ENCODE peak calls at places on chromosomes 3 and 15, in eight cellular contexts. One of them, this sample, is unnamed.

GRCh38 chr15:65981837-65982696 is 112.8 kb downstream of the RAB11A start:
- DNase-seq in mucosa of descending colon: peak
- DNase-seq in DMS153: peak
- DNase-seq in activated T-cell treated with anti-CD3 and anti-CD28 coated beads for 1 hour: peak
- DNase-seq in substantia nigra: no peak
- DNase-seq in progenitor cell of endocrine pancreas: peak
- DNase-seq in C1 segment of cervical spinal cord: no peak
- DNase-seq in T-helper 2 cell: peak
- DNase-seq in this sample: no peak

GRCh38 chr15:28956491-28956890 is 70.7 kb downstream of the APBA2 start:
- DNase-seq in substantia nigra: no peak
- DNase-seq in mucosa of descending colon: no peak
- DNase-seq in C1 segment of cervical spinal cord: no peak
- DNase-seq in progenitor cell of endocrine pancreas: no peak
- DNase-seq in DMS153: no peak
- DNase-seq in activated T-cell treated with anti-CD3 and anti-CD28 coated beads for 1 hour: no peak
- DNase-seq in T-helper 2 cell: no peak
- DNase-seq in this sample: no peak

GRCh38 chr3:173938159-173938558 is 540.6 kb downstream of the NLGN1 start:
- DNase-seq in substantia nigra: no peak
- DNase-seq in DMS153: peak
- DNase-seq in C1 segment of cervical spinal cord: no peak
- DNase-seq in activated T-cell treated with anti-CD3 and anti-CD28 coated beads for 1 hour: no peak
- DNase-seq in mucosa of descending colon: no peak
- DNase-seq in progenitor cell of endocrine pancreas: no peak
- DNase-seq in T-helper 2 cell: no peak
- DNase-seq in this sample: no peak

GRCh38 chr3:111906667-111907066 is 47.6 kb downstream of the PHLDB2 start:
- DNase-seq in DMS153: no peak
- DNase-seq in progenitor cell of endocrine pancreas: no peak
- DNase-seq in activated T-cell treated with anti-CD3 and anti-CD28 coated beads for 1 hour: no peak
- DNase-seq in mucosa of descending colon: no peak
- DNase-seq in substantia nigra: no peak
- DNase-seq in C1 segment of cervical spinal cord: no peak
- DNase-seq in T-helper 2 cell: no peak
- DNase-seq in this sample: no peak

GRCh38 chr15:38229700-38230099 is 22.9 kb upstream of the SPRED1 start:
- DNase-seq in progenitor cell of endocrine pancreas: no peak
- DNase-seq in C1 segment of cervical spinal cord: no peak
- DNase-seq in mucosa of descending colon: no peak
- DNase-seq in DMS153: no peak
- DNase-seq in substantia nigra: no peak
- DNase-seq in T-helper 2 cell: no peak
- DNase-seq in activated T-cell treated with anti-CD3 and anti-CD28 coated beads for 1 hour: no peak
- DNase-seq in this sample: no peak

GRCh38 chr15:68488966-68489365 is 57.0 kb upstream of the ITGA11 start:
- DNase-seq in T-helper 2 cell: no peak
- DNase-seq in DMS153: no peak
- DNase-seq in progenitor cell of endocrine pancreas: no peak
- DNase-seq in substantia nigra: no peak
- DNase-seq in activated T-cell treated with anti-CD3 and anti-CD28 coated beads for 1 hour: no peak
- DNase-seq in C1 segment of cervical spinal cord: no peak
- DNase-seq in mucosa of descending colon: no peak
- DNase-seq in this sample: no peak

GRCh38 chr3:40615110-40615915 is 90.6 kb downstream of the ZNF621 start:
- DNase-seq in mucosa of descending colon: no peak
- DNase-seq in progenitor cell of endocrine pancreas: no peak
- DNase-seq in substantia nigra: no peak
- DNase-seq in activated T-cell treated with anti-CD3 and anti-CD28 coated beads for 1 hour: no peak
- DNase-seq in DMS153: no peak
- DNase-seq in C1 segment of cervical spinal cord: no peak
- DNase-seq in T-helper 2 cell: no peak
- DNase-seq in this sample: no peak

GRCh38 chr3:75396316-75396802 is 267.8 kb upstream of the FRG2C start:
- DNase-seq in C1 segment of cervical spinal cord: no peak
- DNase-seq in activated T-cell treated with anti-CD3 and anti-CD28 coated beads for 1 hour: no peak
- DNase-seq in mucosa of descending colon: no peak
- DNase-seq in progenitor cell of endocrine pancreas: no peak
- DNase-seq in T-helper 2 cell: no peak
- DNase-seq in substantia nigra: no peak
- DNase-seq in DMS153: no peak
- DNase-seq in this sample: no peak

GRCh38 chr15:84755736-84756527 is 7.5 kb downstream of the ZNF592 start:
- DNase-seq in DMS153: no peak
- DNase-seq in T-helper 2 cell: no peak
- DNase-seq in progenitor cell of endocrine pancreas: no peak
- DNase-seq in mucosa of descending colon: no peak
- DNase-seq in C1 segment of cervical spinal cord: no peak
- DNase-seq in activated T-cell treated with anti-CD3 and anti-CD28 coated beads for 1 hour: no peak
- DNase-seq in substantia nigra: no peak
- DNase-seq in this sample: no peak

GRCh38 chr3:179347108-179347382 is 464 bp upstream of the MFN1 start:
- DNase-seq in mucosa of descending colon: no peak
- DNase-seq in T-helper 2 cell: peak
- DNase-seq in substantia nigra: no peak
- DNase-seq in DMS153: no peak
- DNase-seq in progenitor cell of endocrine pancreas: no peak
- DNase-seq in C1 segment of cervical spinal cord: no peak
- DNase-seq in activated T-cell treated with anti-CD3 and anti-CD28 coated beads for 1 hour: no peak
- DNase-seq in this sample: no peak

GRCh38 chr15:40787344-40787841 is 17.6 kb downstream of the C15orf62 start:
- DNase-seq in T-helper 2 cell: peak
- DNase-seq in substantia nigra: no peak
- DNase-seq in DMS153: peak
- DNase-seq in mucosa of descending colon: peak
- DNase-seq in C1 segment of cervical spinal cord: no peak
- DNase-seq in activated T-cell treated with anti-CD3 and anti-CD28 coated beads for 1 hour: no peak
- DNase-seq in progenitor cell of endocrine pancreas: no peak
- DNase-seq in this sample: peak

GRCh38 chr3:158791259-158791920 is 10.5 kb upstream of the MFSD1 start:
- DNase-seq in DMS153: peak
- DNase-seq in progenitor cell of endocrine pancreas: no peak
- DNase-seq in C1 segment of cervical spinal cord: no peak
- DNase-seq in activated T-cell treated with anti-CD3 and anti-CD28 coated beads for 1 hour: no peak
- DNase-seq in substantia nigra: no peak
- DNase-seq in mucosa of descending colon: peak
- DNase-seq in T-helper 2 cell: peak
- DNase-seq in this sample: no peak

GRCh38 chr3:42525212-42525611 is 22.8 kb downstream of the VIPR1 start:
- DNase-seq in mucosa of descending colon: no peak
- DNase-seq in DMS153: no peak
- DNase-seq in T-helper 2 cell: no peak
- DNase-seq in C1 segment of cervical spinal cord: no peak
- DNase-seq in activated T-cell treated with anti-CD3 and anti-CD28 coated beads for 1 hour: no peak
- DNase-seq in progenitor cell of endocrine pancreas: no peak
- DNase-seq in substantia nigra: no peak
- DNase-seq in this sample: no peak

GRCh38 chr3:160210799-160211221 is 14.4 kb upstream of the C3orf80 start:
- DNase-seq in progenitor cell of endocrine pancreas: no peak
- DNase-seq in DMS153: no peak
- DNase-seq in C1 segment of cervical spinal cord: no peak
- DNase-seq in activated T-cell treated with anti-CD3 and anti-CD28 coated beads for 1 hour: no peak
- DNase-seq in mucosa of descending colon: peak
- DNase-seq in T-helper 2 cell: peak
- DNase-seq in substantia nigra: no peak
- DNase-seq in this sample: no peak